ENCODE peak calls at places on chromosomes 5 and 9, in four cellular contexts. One of them, this sample, is unnamed.

GRCh38 chr9:107793541-107793940 is 304.0 kb upstream of the KLF4 start:
- DNase-seq in neural crest cell: no peak
- DNase-seq in H7: no peak
- DNase-seq in esophagus muscularis mucosa: no peak
- DNase-seq in this sample: no peak

GRCh38 chr5:107808671-107809137 is 138.0 kb upstream of the EFNA5 start:
- DNase-seq in neural crest cell: peak
- DNase-seq in H7: peak
- DNase-seq in esophagus muscularis mucosa: peak
- DNase-seq in this sample: peak

GRCh38 chr9:124695280-124695890 is 75.7 kb downstream of the NR6A1 start:
- DNase-seq in neural crest cell: no peak
- DNase-seq in H7: no peak
- DNase-seq in esophagus muscularis mucosa: no peak
- DNase-seq in this sample: no peak

GRCh38 chr5:138722518-138722917 is 30.7 kb upstream of the CTNNA1 start:
- DNase-seq in neural crest cell: no peak
- DNase-seq in H7: no peak
- DNase-seq in esophagus muscularis mucosa: no peak
- DNase-seq in this sample: peak

GRCh38 chr9:88535932-88536324 is 950 bp downstream of the NXNL2 start:
- DNase-seq in neural crest cell: no peak
- DNase-seq in H7: no peak
- DNase-seq in esophagus muscularis mucosa: no peak
- DNase-seq in this sample: peak

GRCh38 chr5:3594514-3595101 is 1.0 kb upstream of the IRX1 start:
- DNase-seq in neural crest cell: no peak
- DNase-seq in H7: peak
- DNase-seq in esophagus muscularis mucosa: no peak
- DNase-seq in this sample: peak

GRCh38 chr5:179880848-179881590 is 22.4 kb upstream of the MRNIP start:
- DNase-seq in neural crest cell: no peak
- DNase-seq in H7: no peak
- DNase-seq in esophagus muscularis mucosa: no peak
- DNase-seq in this sample: no peak

GRCh38 chr5:91754990-91755389 is 371.9 kb upstream of the ARRDC3 start:
- DNase-seq in neural crest cell: no peak
- DNase-seq in H7: no peak
- DNase-seq in esophagus muscularis mucosa: no peak
- DNase-seq in this sample: no peak

GRCh38 chr5:28703651-28704260 is 1665.4 kb upstream of the CDH9 start:
- DNase-seq in neural crest cell: no peak
- DNase-seq in H7: no peak
- DNase-seq in esophagus muscularis mucosa: no peak
- DNase-seq in this sample: no peak

GRCh38 chr9:33818167-33818831 is 1.3 kb downstream of the UBE2R2 start:
- DNase-seq in neural crest cell: no peak
- DNase-seq in H7: peak
- DNase-seq in esophagus muscularis mucosa: no peak
- DNase-seq in this sample: no peak

GRCh38 chr5:118778951-118779350 is 209.4 kb downstream of the DTWD2 start:
- DNase-seq in neural crest cell: no peak
- DNase-seq in H7: no peak
- DNase-seq in esophagus muscularis mucosa: no peak
- DNase-seq in this sample: no peak

GRCh38 chr5:141839015-141839513 is 39.1 kb downstream of the PCDH1 start:
- DNase-seq in neural crest cell: no peak
- DNase-seq in H7: peak
- DNase-seq in esophagus muscularis mucosa: no peak
- DNase-seq in this sample: peak

GRCh38 chr9:111431684-111432083 is 52.5 kb downstream of the ECPAS start:
- DNase-seq in neural crest cell: no peak
- DNase-seq in H7: no peak
- DNase-seq in esophagus muscularis mucosa: no peak
- DNase-seq in this sample: no peak

GRCh38 chr9:36827593-36827992 is 206.5 kb downstream of the PAX5 start:
- DNase-seq in neural crest cell: no peak
- DNase-seq in H7: peak
- DNase-seq in esophagus muscularis mucosa: no peak
- DNase-seq in this sample: peak

GRCh38 chr9:68878450-68878849 is 135.5 kb downstream of the PRKACG start:
- DNase-seq in neural crest cell: no peak
- DNase-seq in H7: no peak
- DNase-seq in esophagus muscularis mucosa: no peak
- DNase-seq in this sample: no peak

GRCh38 chr5:107217721-107218130 is 453.0 kb downstream of the EFNA5 start:
- DNase-seq in neural crest cell: no peak
- DNase-seq in H7: no peak
- DNase-seq in esophagus muscularis mucosa: no peak
- DNase-seq in this sample: no peak

GRCh38 chr9:115262477-115262876 is 144.5 kb upstream of the TNC start:
- DNase-seq in neural crest cell: no peak
- DNase-seq in H7: no peak
- DNase-seq in esophagus muscularis mucosa: no peak
- DNase-seq in this sample: no peak

GRCh38 chr5:44022622-44023021 is 366.6 kb downstream of the FGF10 start:
- DNase-seq in neural crest cell: no peak
- DNase-seq in H7: no peak
- DNase-seq in esophagus muscularis mucosa: no peak
- DNase-seq in this sample: no peak

GRCh38 chr9:122860319-122861142 is 32.1 kb upstream of the PDCL start:
- DNase-seq in neural crest cell: no peak
- DNase-seq in H7: no peak
- DNase-seq in esophagus muscularis mucosa: no peak
- DNase-seq in this sample: no peak

GRCh38 chr5:171288066-171288465 is 21.0 kb upstream of the TLX3 start:
- DNase-seq in neural crest cell: no peak
- DNase-seq in H7: no peak
- DNase-seq in esophagus muscularis mucosa: no peak
- DNase-seq in this sample: no peak

GRCh38 chr9:137382444-137382727 is 40.6 kb downstream of the EXD3 start:
- DNase-seq in neural crest cell: no peak
- DNase-seq in H7: no peak
- DNase-seq in esophagus muscularis mucosa: no peak
- DNase-seq in this sample: no peak

GRCh38 chr9:27369591-27369990 is 72.6 kb upstream of the EQTN start:
- DNase-seq in neural crest cell: no peak
- DNase-seq in H7: no peak
- DNase-seq in esophagus muscularis mucosa: no peak
- DNase-seq in this sample: peak

GRCh38 chr9:129518074-129518473 is 102.8 kb downstream of the C9orf50 start:
- DNase-seq in neural crest cell: no peak
- DNase-seq in H7: no peak
- DNase-seq in esophagus muscularis mucosa: no peak
- DNase-seq in this sample: no peak

GRCh38 chr5:64140018-64140417 is 25.6 kb upstream of the RNF180 start:
- DNase-seq in neural crest cell: no peak
- DNase-seq in H7: no peak
- DNase-seq in esophagus muscularis mucosa: no peak
- DNase-seq in this sample: no peak

GRCh38 chr5:53059281-53059680 is 50.3 kb downstream of the MOCS2 start:
- DNase-seq in neural crest cell: no peak
- DNase-seq in H7: no peak
- DNase-seq in esophagus muscularis mucosa: no peak
- DNase-seq in this sample: no peak

GRCh38 chr5:154937186-154937717 is 759 bp downstream of the GEMIN5 start:
- DNase-seq in neural crest cell: no peak
- DNase-seq in H7: no peak
- DNase-seq in esophagus muscularis mucosa: no peak
- DNase-seq in this sample: peak

GRCh38 chr5:386432-387341 is 56.3 kb upstream of the EXOC3 start:
- DNase-seq in neural crest cell: no peak
- DNase-seq in H7: peak
- DNase-seq in esophagus muscularis mucosa: peak
- DNase-seq in this sample: no peak

GRCh38 chr5:99025298-99026045 is 96.7 kb upstream of the CHD1 start:
- DNase-seq in neural crest cell: no peak
- DNase-seq in H7: no peak
- DNase-seq in esophagus muscularis mucosa: no peak
- DNase-seq in this sample: peak

GRCh38 chr5:160464466-160464797 is 42.8 kb downstream of the PTTG1 start:
- DNase-seq in neural crest cell: no peak
- DNase-seq in H7: no peak
- DNase-seq in esophagus muscularis mucosa: no peak
- DNase-seq in this sample: no peak

GRCh38 chr5:63175850-63176249 is 597.2 kb downstream of the LRRC70 start:
- DNase-seq in neural crest cell: no peak
- DNase-seq in H7: no peak
- DNase-seq in esophagus muscularis mucosa: no peak
- DNase-seq in this sample: no peak

GRCh38 chr5:138640138-138640537 is 64.9 kb upstream of the HSPA9 start:
- DNase-seq in neural crest cell: no peak
- DNase-seq in H7: no peak
- DNase-seq in esophagus muscularis mucosa: no peak
- DNase-seq in this sample: no peak

GRCh38 chr9:22790329-22790728 is 343.7 kb downstream of the DMRTA1 start:
- DNase-seq in neural crest cell: no peak
- DNase-seq in H7: no peak
- DNase-seq in esophagus muscularis mucosa: no peak
- DNase-seq in this sample: no peak

GRCh38 chr5:120457839-120458507 is 6.1 kb upstream of the PRR16 start:
- DNase-seq in neural crest cell: peak
- DNase-seq in H7: peak
- DNase-seq in esophagus muscularis mucosa: no peak
- DNase-seq in this sample: peak

GRCh38 chr5:42423285-42424152 is at the start of gene GHR:
- DNase-seq in neural crest cell: peak
- DNase-seq in H7: peak
- DNase-seq in esophagus muscularis mucosa: peak
- DNase-seq in this sample: peak

GRCh38 chr5:153147891-153148623 is 342.4 kb upstream of the GRIA1 start:
- DNase-seq in neural crest cell: no peak
- DNase-seq in H7: peak
- DNase-seq in esophagus muscularis mucosa: no peak
- DNase-seq in this sample: peak